ENCODE peak calls at places on chromosomes 2 and 18, in six cellular contexts. Z is effector memory CD4-positive, alpha-beta T cell; R is psoas muscle; K is ovary; B is NT2/D1; Q is heart left ventricle. Y is an unnamed sample. For H3K36me3 and H3K27me3, the result is how much of the 10 kb centered on the place peaks cover.

GRCh38 chr2:205130111-205130829 is 552.0 kb upstream of the NRP2 start:
- DNase-seq in Z (no peak), R (no peak), K (no peak), B (no peak), Q (no peak), Y (no peak)

GRCh38 chr2:35343135-35343534 is 1012.4 kb upstream of the CRIM1 start:
- DNase-seq in Z (no peak), R (no peak), K (no peak), B (peak), Q (no peak), Y (peak)

GRCh38 chr18:58829263-58829662 is 35.4 kb upstream of the ZNF532 start:
- DNase-seq in Z (no peak), R (no peak), K (no peak), B (no peak), Q (no peak), Y (no peak)

GRCh38 chr18:57786038-57786437 is 17.1 kb downstream of the ATP8B1 start:
- DNase-seq in Z (no peak), R (no peak), K (no peak), B (no peak), Q (no peak), Y (no peak)

GRCh38 chr2:120226296-120226695 is 3.1 kb upstream of the TMEM185B start:
- DNase-seq in Z (no peak), R (peak), K (no peak), B (no peak), Q (no peak), Y (no peak)

GRCh38 chr2:170736628-170737027 is 21.5 kb downstream of the SP5 start:
- DNase-seq in Z (no peak), R (no peak), K (no peak), B (no peak), Q (no peak), Y (no peak)

GRCh38 chr18:23735021-23735464 is 45.8 kb downstream of the LAMA3 start:
- DNase-seq in Z (no peak), R (no peak), K (no peak), B (no peak), Q (no peak), Y (no peak)

GRCh38 chr2:96105152-96105915 is 11.0 kb downstream of the ADRA2B start:
- DNase-seq in Z (no peak), R (no peak), K (peak), B (no peak), Q (no peak), Y (no peak)

GRCh38 chr2:188068093-188068492 is 223.6 kb upstream of the GULP1 start:
- DNase-seq in Z (no peak), R (no peak), K (no peak), B (no peak), Q (no peak), Y (no peak)

GRCh38 chr18:58495202-58495601 is 133.7 kb downstream of the ALPK2 start:
- DNase-seq in Z (no peak), R (no peak), K (no peak), B (no peak), Q (no peak), Y (no peak)

GRCh38 chr2:65722028-65722427 is 289.6 kb upstream of the SPRED2 start:
- DNase-seq in Z (no peak), R (peak), K (peak), B (peak), Q (peak), Y (peak)

GRCh38 chr2:73614997-73615396 is 27.2 kb downstream of the NAT8 start:
- DNase-seq in Z (no peak), R (no peak), K (no peak), B (no peak), Q (no peak), Y (no peak)

GRCh38 chr2:164281896-164282295 is 339.4 kb downstream of the GRB14 start:
- DNase-seq in Z (no peak), R (no peak), K (no peak), B (no peak), Q (no peak), Y (no peak)

GRCh38 chr2:237159006-237159897 is 73.6 kb downstream of the COPS8 start:
- DNase-seq in Z (no peak), R (peak), K (no peak), B (no peak), Q (no peak), Y (no peak)

GRCh38 chr2:209727077-209727476 is 44.6 kb upstream of the UNC80 start:
- DNase-seq in Z (no peak), R (no peak), K (no peak), B (no peak), Q (no peak), Y (no peak)
- H3K36me3 ChIP-seq in Z (under half), R (under half), K (under half), B (under half), Q (under half), Y (under half)

GRCh38 chr2:41895334-41895664 is 152.5 kb upstream of the PKDCC start:
- DNase-seq in Z (no peak), R (no peak), K (no peak), B (no peak), Q (no peak), Y (no peak)

GRCh38 chr2:41899189-41899588 is 148.6 kb upstream of the PKDCC start:
- DNase-seq in Z (no peak), R (no peak), K (no peak), B (no peak), Q (no peak), Y (no peak)

GRCh38 chr2:41892486-41892885 is 155.3 kb upstream of the PKDCC start:
- DNase-seq in Z (no peak), R (no peak), K (no peak), B (no peak), Q (no peak), Y (no peak)

GRCh38 chr2:41894563-41895333 is 153.1 kb upstream of the PKDCC start:
- DNase-seq in Z (no peak), R (no peak), K (no peak), B (no peak), Q (no peak), Y (no peak)

GRCh38 chr2:41896186-41896846 is 151.5 kb upstream of the PKDCC start:
- DNase-seq in Z (peak), R (no peak), K (no peak), B (no peak), Q (no peak), Y (no peak)
- H3K27me3 ChIP-seq in Z (under half), R (under half), K (under half), B (under half), Q (under half), Y (under half)

DNA sequence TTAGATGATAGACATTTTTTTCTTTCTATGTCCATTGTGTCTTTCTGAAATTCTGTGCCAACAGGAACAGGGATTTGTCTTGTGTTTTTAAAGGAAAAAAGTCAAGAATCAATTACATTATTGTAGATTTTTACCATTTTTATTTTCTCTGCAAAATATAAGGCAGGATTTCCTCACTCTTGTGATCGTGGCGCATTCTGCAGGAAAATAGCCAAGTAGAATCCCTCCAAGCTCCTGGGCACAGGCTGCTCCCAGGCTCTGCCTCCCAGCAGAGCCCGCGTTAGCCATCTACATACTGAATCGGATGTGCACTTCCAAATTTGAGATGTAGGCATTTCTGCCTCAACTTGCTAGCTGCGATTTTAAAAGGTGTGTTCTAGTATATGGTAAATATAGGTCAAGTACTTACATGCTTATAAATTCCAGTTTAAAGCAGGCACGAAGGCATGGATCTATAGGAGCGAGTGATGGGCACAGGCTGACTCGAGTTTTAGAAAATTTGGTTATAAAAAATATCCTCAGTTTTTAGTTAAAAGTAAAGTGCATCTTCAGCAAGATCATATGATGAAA is 10.3 kb downstream of the TSHZ1 start:
- DNase-seq in Z (no peak), R (no peak), K (no peak), B (no peak), Q (no peak), Y (no peak)
- H3K4me3 ChIP-seq in Z (no peak), R (no peak), K (no peak), B (no peak), Q (no peak), Y (no peak)

GRCh38 chr2:178734518-178734917 is 72.7 kb downstream of the TTN start:
- DNase-seq in Z (no peak), R (no peak), K (no peak), B (no peak), Q (no peak), Y (no peak)
- H3K36me3 ChIP-seq in Z (under half), R (under half), K (under half), B (under half), Q (half or more), Y (under half)

GRCh38 chr2:111903516-111903915 is 5.1 kb downstream of the MERTK start:
- DNase-seq in Z (no peak), R (no peak), K (no peak), B (no peak), Q (no peak), Y (no peak)
- H3K27me3 ChIP-seq in Z (under half), R (under half), K (under half), B (half or more), Q (under half), Y (under half)

DNA sequence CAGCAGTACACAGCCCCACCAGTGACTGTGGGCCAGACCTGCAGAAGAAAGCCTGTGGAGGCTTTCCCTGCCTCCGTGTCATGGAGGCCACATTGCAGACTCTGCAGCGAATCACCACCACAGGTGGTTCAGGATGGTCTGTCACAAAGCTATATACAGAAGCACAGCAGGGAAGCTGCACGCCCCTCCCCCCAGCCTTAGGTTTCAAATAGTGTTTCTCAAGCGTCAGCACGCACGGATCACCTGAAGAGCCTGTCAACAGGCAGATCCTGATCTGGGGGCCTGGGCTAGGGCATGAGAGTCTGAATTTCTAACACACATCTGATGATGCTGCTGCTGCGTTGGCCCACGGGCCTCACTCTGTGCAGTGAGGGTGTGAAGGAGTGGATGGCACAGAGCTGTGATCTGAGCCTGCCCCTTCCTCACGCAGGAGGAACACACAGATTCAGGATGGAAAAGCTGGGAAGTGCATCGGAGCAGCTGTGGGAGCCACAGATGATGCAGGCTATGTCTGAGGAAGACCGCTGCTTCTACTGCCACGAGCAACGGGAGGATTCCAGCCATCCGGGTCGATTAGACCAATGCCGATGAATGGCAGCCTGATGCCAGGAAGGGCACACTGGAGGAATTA is 96.6 kb downstream of the UXS1 start:
- DNase-seq in Z (no peak), R (no peak), K (no peak), B (no peak), Q (no peak), Y (no peak)
- H3K4me3 ChIP-seq in Z (no peak), R (no peak), K (no peak), B (no peak), Q (no peak), Y (no peak)

GRCh38 chr18:9124824-9125223 is 11.8 kb upstream of the ANKRD12 start:
- DNase-seq in Z (no peak), R (no peak), K (no peak), B (no peak), Q (no peak), Y (no peak)
- H3K36me3 ChIP-seq in Z (under half), R (under half), K (under half), B (half or more), Q (half or more), Y (under half)

DNA sequence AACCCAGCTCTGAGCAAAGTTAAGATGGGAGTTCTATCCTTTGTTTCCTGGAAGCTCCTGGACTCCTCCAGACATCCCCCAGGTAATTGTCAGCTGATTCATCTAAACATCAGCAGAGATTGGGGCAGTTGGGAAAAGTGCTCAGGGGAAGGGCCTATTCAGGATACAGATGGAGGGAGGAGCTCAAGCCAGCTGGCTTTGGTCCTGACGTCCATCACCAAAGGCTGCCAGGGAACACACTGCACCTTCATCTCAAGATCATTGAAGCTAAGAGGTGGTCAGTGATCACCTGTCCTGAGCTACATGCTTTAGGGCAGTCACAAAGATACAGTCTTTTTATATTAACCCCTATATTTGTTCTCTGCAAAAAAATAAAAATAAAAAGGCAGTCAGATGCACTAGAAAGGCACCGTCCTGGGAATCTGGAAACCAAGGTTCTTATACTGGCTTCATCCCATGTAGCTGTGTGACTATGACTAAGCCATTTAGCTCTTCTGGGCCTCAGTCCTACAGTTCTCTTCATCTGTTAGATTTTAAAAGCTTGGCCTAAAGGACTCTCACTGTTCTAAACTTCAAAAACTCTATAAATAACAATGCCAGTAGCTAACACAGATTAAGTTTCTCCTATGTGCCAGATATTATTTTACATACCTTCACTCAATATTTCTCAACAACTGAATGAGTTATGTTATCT is 446.5 kb downstream of the BCL11A start:
- DNase-seq in Z (no peak), R (no peak), K (no peak), B (no peak), Q (peak), Y (no peak)
- H3K27me3 ChIP-seq in Z (under half), R (under half), K (under half), B (under half), Q (under half), Y (under half)

Y was measured in H7.